ENCODE peak calls at places on chromosomes 7 and 10, in six cellular contexts. V is DND-41, D is lower lobe of right lung, B is upper lobe of right lung, O is iPS DF 6.9, X is skeletal muscle cell. K is an unnamed sample.

GRCh38 chr7:106460792-106461254 is 176.0 kb upstream of the NAMPT start:
- DNase-seq in V (no peak), D (no peak), B (no peak), O (no peak), X (no peak), K (no peak)

GRCh38 chr10:3828404-3829192 is 43.6 kb upstream of the KLF6 start:
- DNase-seq in V (peak; percentile 40), D (no peak), B (no peak), O (no peak), X (peak; percentile 64), K (peak; percentile 20)

GRCh38 chr10:51709324-51709972 is 10.1 kb upstream of the CSTF2T start:
- DNase-seq in V (no peak), D (no peak), B (no peak), O (no peak), X (no peak), K (no peak)

GRCh38 chr10:3136763-3137611 is 35.6 kb downstream of the PITRM1 start:
- DNase-seq in V (no peak), D (no peak), B (no peak), O (no peak), X (peak; percentile 70), K (no peak)

GRCh38 chr7:1810961-1811849 is 141.1 kb downstream of the ELFN1 start:
- DNase-seq in V (no peak), D (no peak), B (peak; percentile 39), O (no peak), X (peak; percentile 19), K (no peak)

GRCh38 chr10:12130237-12130872 is 878 bp downstream of the SEC61A2 start:
- DNase-seq in V (peak; percentile 37), D (no peak), B (no peak), O (peak; percentile 35), X (peak; percentile 36), K (peak; percentile 67)

GRCh38 chr7:945147-945555 is 9.3 kb downstream of the ADAP1 start:
- DNase-seq in V (no peak), D (peak; percentile 51), B (peak; percentile 68), O (no peak), X (no peak), K (no peak)

GRCh38 chr7:16129431-16130126 is 291.8 kb downstream of the CRPPA start:
- DNase-seq in V (no peak), D (no peak), B (no peak), O (no peak), X (peak; percentile 75), K (no peak)

GRCh38 chr7:156592124-156592884 is 48.3 kb upstream of the RNF32 start:
- DNase-seq in V (no peak), D (no peak), B (no peak), O (no peak), X (no peak), K (no peak)

GRCh38 chr7:139777304-139777890 is 401 bp downstream of the HIPK2 start:
- DNase-seq in V (peak; percentile 46), D (peak; percentile 70), B (peak; percentile 72), O (no peak), X (no peak), K (no peak)

GRCh38 chr10:58291538-58292174 is 22.7 kb downstream of the CISD1 start:
- DNase-seq in V (peak; percentile 39), D (no peak), B (no peak), O (no peak), X (no peak), K (peak; percentile 47)

GRCh38 chr10:112279482-112279881 is 3.7 kb upstream of the TECTB start:
- DNase-seq in V (no peak), D (no peak), B (no peak), O (no peak), X (no peak), K (no peak)

GRCh38 chr7:7956531-7957221 is 11.9 kb upstream of the GLCCI1 start:
- DNase-seq in V (no peak), D (peak; percentile 49), B (no peak), O (no peak), X (no peak), K (no peak)

GRCh38 chr7:41107330-41107937 is 595.5 kb downstream of the INHBA start:
- DNase-seq in V (no peak), D (no peak), B (no peak), O (no peak), X (no peak), K (no peak)

GRCh38 chr7:98974906-98975816 is 96.8 kb downstream of the TRRAP start:
- DNase-seq in V (no peak), D (no peak), B (no peak), O (no peak), X (no peak), K (no peak)

GRCh38 chr10:103238506-103239252 is 7.0 kb upstream of the RPEL1 start:
- DNase-seq in V (no peak), D (peak; percentile 52), B (no peak), O (no peak), X (no peak), K (no peak)

GRCh38 chr7:5766321-5766761 is 15.1 kb downstream of the RNF216 start:
- DNase-seq in V (no peak), D (no peak), B (no peak), O (no peak), X (no peak), K (no peak)

GRCh38 chr10:49760789-49761188 is 1.3 kb downstream of the OGDHL start:
- DNase-seq in V (no peak), D (no peak), B (no peak), O (no peak), X (no peak), K (no peak)

GRCh38 chr10:93034426-93034825 is 26.2 kb upstream of the CYP26C1 start:
- DNase-seq in V (no peak), D (no peak), B (no peak), O (no peak), X (no peak), K (no peak)

GRCh38 chr10:182441-183201 is 47.4 kb downstream of the ZMYND11 start:
- DNase-seq in V (no peak), D (no peak), B (no peak), O (no peak), X (no peak), K (no peak)

GRCh38 chr10:74244097-74244685 is 93.2 kb downstream of the ADK start:
- DNase-seq in V (peak; percentile 28), D (no peak), B (no peak), O (no peak), X (no peak), K (peak; percentile 18)

GRCh38 chr7:84538268-84538667 is 343.7 kb upstream of the SEMA3A start:
- DNase-seq in V (no peak), D (no peak), B (no peak), O (no peak), X (no peak), K (no peak)

GRCh38 chr10:48976208-48976607 is 36.6 kb upstream of the LRRC18 start:
- DNase-seq in V (no peak), D (no peak), B (no peak), O (peak; percentile 13), X (no peak), K (no peak)

GRCh38 chr7:957418-958220 is 3.1 kb upstream of the ADAP1 start:
- DNase-seq in V (no peak), D (peak; percentile 79), B (peak; percentile 74), O (no peak), X (no peak), K (no peak)

GRCh38 chr7:29538322-29538874 is 25.2 kb upstream of the PRR15 start:
- DNase-seq in V (no peak), D (no peak), B (no peak), O (no peak), X (no peak), K (no peak)

GRCh38 chr10:22958338-22958737 is 30.5 kb downstream of the ARMC3 start:
- DNase-seq in V (no peak), D (no peak), B (no peak), O (no peak), X (no peak), K (no peak)

GRCh38 chr10:116085333-116085732 is 187.7 kb downstream of the GFRA1 start:
- DNase-seq in V (no peak), D (no peak), B (no peak), O (no peak), X (no peak), K (no peak)

GRCh38 chr7:22447008-22447407 is 53.0 kb downstream of the STEAP1B start:
- DNase-seq in V (no peak), D (no peak), B (no peak), O (no peak), X (no peak), K (no peak)
- H3K4me3 ChIP-seq in V (no peak overlapping the region), D (no peak overlapping the region), B (no peak overlapping the region), O (no peak overlapping the region), X (no peak overlapping the region), K (no peak overlapping the region)

GRCh38 chr7:50068850-50069551 is 24.0 kb downstream of the ZPBP start:
- DNase-seq in V (peak; percentile 54), D (no peak), B (no peak), O (peak; percentile 55), X (no peak), K (peak; percentile 33)

GRCh38 chr7:50069613-50070012 is 23.4 kb downstream of the ZPBP start:
- DNase-seq in V (peak; percentile 21), D (peak; percentile 51), B (no peak), O (peak; percentile 16), X (no peak), K (peak; percentile 45)

GRCh38 chr7:50073093-50073492 is 20.0 kb downstream of the ZPBP start:
- DNase-seq in V (no peak), D (no peak), B (no peak), O (no peak), X (no peak), K (no peak)

GRCh38 chr7:50068026-50068425 is 25.0 kb downstream of the ZPBP start:
- DNase-seq in V (no peak), D (no peak), B (no peak), O (peak; percentile 0), X (no peak), K (peak; percentile 61)
- H3K4me3 ChIP-seq in V (no peak overlapping the region), D (peak overlapping the region; percentile 56), B (no peak overlapping the region), O (no peak overlapping the region), X (no peak overlapping the region), K (no peak overlapping the region)

DNA sequence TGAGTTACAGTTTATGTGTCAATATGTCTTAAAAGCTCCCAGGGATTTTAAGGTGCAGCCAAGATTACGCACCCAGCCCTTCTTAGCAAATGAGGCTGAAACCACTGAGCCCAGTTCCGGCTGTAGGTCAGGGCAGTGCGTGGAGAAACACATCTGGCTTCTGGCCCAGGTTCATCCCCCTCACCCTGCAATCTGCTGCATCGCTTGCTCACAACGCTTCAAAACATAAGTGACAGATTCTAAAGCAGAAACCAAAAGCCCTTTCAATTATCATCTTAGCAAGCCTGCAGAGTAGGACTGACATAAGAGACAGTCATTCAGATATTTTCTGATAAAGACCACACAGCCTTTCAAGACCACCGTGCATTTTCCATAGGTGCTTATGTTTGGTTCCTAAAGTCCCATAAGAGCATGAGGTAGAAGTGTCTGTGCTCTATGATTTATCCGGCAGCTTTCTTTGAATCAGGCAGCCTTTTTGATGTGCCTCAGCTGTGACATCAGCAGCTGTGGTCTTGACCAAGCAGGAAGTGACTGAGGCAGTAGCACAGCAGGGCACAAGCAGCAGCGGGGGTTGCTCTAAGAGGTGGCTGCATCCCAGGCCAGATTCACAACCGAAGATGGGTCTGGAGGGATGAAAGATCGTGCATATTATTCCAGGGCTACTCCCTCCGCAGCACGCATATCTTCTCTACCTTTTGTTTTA is 72.1 kb upstream of the LYZL2 start:
- DNase-seq in V (peak; percentile 82), D (no peak), B (no peak), O (no peak), X (peak; percentile 32), K (peak; percentile 75)
- H3K4me3 ChIP-seq in V (peak overlapping the region; percentile 8), D (peak overlapping the region; percentile 6), B (no peak overlapping the region), O (no peak overlapping the region), X (peak overlapping the region; percentile 5), K (peak overlapping the region; percentile 43)

GRCh38 chr7:19958309-19958896 is 185.0 kb upstream of the TMEM196 start:
- DNase-seq in V (no peak), D (no peak), B (no peak), O (no peak), X (peak; percentile 51), K (no peak)

GRCh38 chr7:19964198-19964597 is 190.8 kb upstream of the TMEM196 start:
- DNase-seq in V (no peak), D (no peak), B (no peak), O (no peak), X (peak; percentile 32), K (no peak)

GRCh38 chr7:19963695-19964094 is 190.3 kb upstream of the TMEM196 start:
- DNase-seq in V (no peak), D (no peak), B (no peak), O (no peak), X (no peak), K (no peak)
- H3K4me3 ChIP-seq in V (no peak overlapping the region), D (no peak overlapping the region), B (no peak overlapping the region), O (no peak overlapping the region), X (no peak overlapping the region), K (no peak overlapping the region)